ENCODE peak calls at places on chromosomes 6 and 20, in four cellular contexts. C, V, I and J are unnamed samples.

GRCh38 chr20:37165031-37165430 is 14.1 kb upstream of the RPN2 start:
- DNase-seq in C (no peak), V (no peak), I (no peak), J (no peak)

GRCh38 chr20:48711696-48712464 is 115.9 kb downstream of the PREX1 start:
- DNase-seq in C (no peak), V (no peak), I (no peak), J (no peak)

GRCh38 chr20:17228624-17229061 is 1.8 kb downstream of the PCSK2 start:
- DNase-seq in C (no peak), V (no peak), I (peak; percentile 4), J (no peak)

GRCh38 chr6:27472182-27472616 is 706 bp downstream of the ZNF184 start:
- DNase-seq in C (peak; percentile 62), V (no peak), I (peak; percentile 60), J (peak; percentile 59)

GRCh38 chr6:140281794-140282193 is 907.3 kb upstream of the CITED2 start:
- DNase-seq in C (peak; percentile 6), V (no peak), I (no peak), J (no peak)

GRCh38 chr6:72977114-72977513 is 248.2 kb downstream of the KHDC1L start:
- DNase-seq in C (no peak), V (no peak), I (no peak), J (no peak)

GRCh38 chr6:79737172-79737571 is 106.0 kb downstream of the SH3BGRL2 start:
- DNase-seq in C (no peak), V (no peak), I (no peak), J (no peak)

GRCh38 chr6:166780284-166780683 is 153.2 kb upstream of the RPS6KA2 start:
- DNase-seq in C (no peak), V (no peak), I (no peak), J (no peak)

GRCh38 chr6:157267109-157267611 is 56.2 kb downstream of the TMEM242 start:
- DNase-seq in C (no peak), V (no peak), I (no peak), J (no peak)

GRCh38 chr6:157268396-157268795 is 54.9 kb downstream of the TMEM242 start:
- DNase-seq in C (no peak), V (no peak), I (no peak), J (no peak)

GRCh38 chr6:157266274-157267101 is 56.8 kb downstream of the TMEM242 start:
- DNase-seq in C (no peak), V (no peak), I (no peak), J (no peak)

GRCh38 chr6:157268835-157269234 is 54.5 kb downstream of the TMEM242 start:
- DNase-seq in C (no peak), V (no peak), I (no peak), J (no peak)

DNA sequence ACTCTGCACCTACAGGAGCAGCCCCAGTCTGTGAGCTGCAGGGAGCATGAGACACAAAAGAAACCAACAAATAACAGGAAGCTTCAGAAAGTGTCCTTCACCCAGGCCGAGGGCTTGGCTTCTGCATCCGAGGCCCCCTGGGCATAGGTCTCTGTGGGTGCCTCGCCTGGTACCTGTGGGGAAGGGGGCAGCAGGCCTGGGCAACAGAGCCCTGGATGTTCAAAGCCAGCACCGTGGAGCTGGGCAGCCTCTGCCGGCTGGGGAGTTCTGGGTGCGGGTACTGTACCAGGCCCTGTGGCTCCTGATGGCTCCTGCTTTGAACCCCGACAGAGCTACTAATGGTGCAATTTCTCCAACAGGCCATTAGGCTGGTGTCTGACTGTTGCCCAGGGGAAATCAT is 55.7 kb downstream of the TMEM242 start:
- DNase-seq in C (no peak), V (no peak), I (no peak), J (no peak)
- TF ChIP-seq FOSL1 in C (no peak), V (no peak), I (no peak), J (no peak)

GRCh38 chr6:137745321-137745720 is 121.7 kb upstream of the TNFAIP3 start:
- DNase-seq in C (no peak), V (no peak), I (no peak), J (no peak)

GRCh38 chr6:137746264-137746663 is 120.8 kb upstream of the TNFAIP3 start:
- DNase-seq in C (no peak), V (no peak), I (no peak), J (no peak)

GRCh38 chr6:137750284-137750683 is 116.8 kb upstream of the TNFAIP3 start:
- DNase-seq in C (no peak), V (no peak), I (no peak), J (no peak)

GRCh38 chr6:137751768-137752560 is 115.1 kb upstream of the TNFAIP3 start:
- DNase-seq in C (peak; percentile 62), V (no peak), I (no peak), J (no peak)

DNA sequence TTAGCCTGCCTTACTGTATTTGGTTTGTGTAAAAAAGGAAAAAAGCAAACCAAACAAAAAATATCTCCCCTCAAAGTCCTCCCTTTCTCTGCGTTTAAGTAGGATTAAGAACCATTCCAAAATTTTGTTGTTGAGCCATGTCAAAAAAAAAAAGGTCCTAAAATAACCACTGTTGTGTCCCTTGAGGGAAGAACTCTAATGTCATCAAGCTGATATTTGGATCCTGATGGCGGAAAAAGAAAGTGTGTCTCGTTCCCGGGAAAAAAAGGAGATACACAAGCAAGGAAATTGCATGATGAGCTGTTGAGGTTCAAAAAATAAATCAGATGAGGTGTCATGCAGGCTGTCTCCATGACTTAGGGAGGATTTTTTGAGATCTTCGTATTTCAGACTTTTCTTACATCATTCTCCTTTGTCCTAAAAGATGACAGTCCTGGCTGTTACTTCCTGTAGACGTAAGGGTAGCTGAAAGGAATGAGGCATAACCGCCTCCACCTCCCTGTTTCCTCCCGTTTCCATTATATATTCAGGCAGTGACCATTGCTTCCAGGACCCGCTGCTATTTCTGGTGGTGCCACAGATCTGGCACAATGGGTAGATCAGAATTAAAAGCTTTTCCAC is 117.4 kb upstream of the TNFAIP3 start:
- DNase-seq in C (no peak), V (no peak), I (no peak), J (no peak)
- TF ChIP-seq FOSL1 in C (no peak), V (no peak), I (no peak), J (no peak)

DNA sequence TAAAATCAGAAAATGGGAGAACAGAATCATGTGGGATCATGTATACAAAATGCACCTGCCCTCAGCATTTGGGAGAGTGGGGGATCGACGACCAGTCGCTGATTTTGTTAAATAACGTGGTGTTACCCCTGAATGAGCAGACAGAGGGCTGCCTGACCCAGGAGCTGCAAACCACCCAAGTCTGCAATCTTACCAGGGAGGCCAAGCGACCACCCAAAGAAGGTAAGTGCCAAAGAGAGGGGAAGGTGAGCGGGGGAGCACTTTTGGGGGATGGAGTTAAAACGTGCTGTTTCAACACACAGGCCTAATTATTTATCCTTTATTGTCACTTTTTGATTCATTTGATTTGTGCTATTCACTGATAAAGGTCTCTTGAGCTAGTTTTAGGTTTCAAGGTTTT is 4.1 kb downstream of the ADGRB3 start:
- DNase-seq in C (no peak), V (no peak), I (no peak), J (no peak)
- TF ChIP-seq FOSL1 in C (no peak), V (no peak), I (no peak), J (no peak)

GRCh38 chr6:87436435-87436834 is 28.7 kb downstream of the CFAP206 start:
- DNase-seq in C (peak; percentile 55), V (peak; percentile 38), I (peak; percentile 59), J (peak; percentile 8)
- TF ChIP-seq FOSL1 in C (no peak), V (no peak), I (no peak), J (no peak)

GRCh38 chr6:36677753-36678487 is 594 bp upstream of the CDKN1A start:
- DNase-seq in C (peak; percentile 97), V (no peak), I (no peak), J (no peak)

GRCh38 chr6:36677059-36677749 is 1.3 kb upstream of the CDKN1A start:
- DNase-seq in C (peak; percentile 31), V (no peak), I (no peak), J (no peak)

GRCh38 chr6:36674942-36675341 is 3.6 kb upstream of the CDKN1A start:
- DNase-seq in C (no peak), V (no peak), I (no peak), J (no peak)

GRCh38 chr6:36678488-36679042 is at the start of gene CDKN1A:
- DNase-seq in C (peak; percentile 87), V (no peak), I (peak; percentile 90), J (peak; percentile 68)

DNA sequence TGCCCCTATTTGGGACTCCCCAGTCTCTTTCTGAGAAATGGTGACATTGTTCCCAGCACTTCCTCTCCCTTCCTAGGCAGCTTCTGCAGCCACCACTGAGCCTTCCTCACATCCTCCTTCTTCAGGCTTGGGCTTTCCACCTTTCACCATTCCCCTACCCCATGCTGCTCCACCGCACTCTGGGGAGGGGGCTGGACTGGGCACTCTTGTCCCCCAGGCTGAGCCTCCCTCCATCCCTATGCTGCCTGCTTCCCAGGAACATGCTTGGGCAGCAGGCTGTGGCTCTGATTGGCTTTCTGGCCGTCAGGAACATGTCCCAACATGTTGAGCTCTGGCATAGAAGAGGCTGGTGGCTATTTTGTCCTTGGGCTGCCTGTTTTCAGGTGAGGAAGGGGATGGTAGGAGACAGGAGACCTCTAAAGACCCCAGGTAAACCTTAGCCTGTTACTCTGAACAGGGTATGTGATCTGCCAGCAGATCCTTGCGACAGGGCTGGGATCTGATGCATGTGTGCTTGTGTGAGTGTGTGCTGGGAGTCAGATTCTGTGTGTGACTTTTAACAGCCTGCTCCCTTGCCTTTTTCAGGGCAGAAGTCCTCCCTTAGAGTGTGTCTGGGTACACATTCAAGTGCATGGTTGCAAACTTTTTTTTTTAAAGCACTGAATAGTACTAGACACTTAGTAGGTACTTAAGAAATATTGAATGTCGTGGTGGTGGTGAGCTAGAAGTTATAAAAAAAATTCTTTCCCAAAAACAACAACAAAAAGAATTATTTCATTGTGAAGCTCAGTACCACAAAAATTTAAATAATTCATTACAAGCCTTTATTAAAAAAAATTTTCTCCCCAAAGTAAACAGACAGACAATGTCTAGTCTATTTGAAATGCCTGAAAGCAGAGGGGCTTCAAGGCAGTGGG is 2.1 kb upstream of the CDKN1A start:
- DNase-seq in C (peak; percentile 81), V (no peak), I (no peak), J (no peak)
- TF ChIP-seq FOSL1 in C (no peak), V (no peak), I (no peak), J (no peak)

GRCh38 chr6:17971128-17972073 is 16.0 kb downstream of the KIF13A start:
- DNase-seq in C (no peak), V (no peak), I (no peak), J (peak; percentile 35)
- TF ChIP-seq FOSL1 in C (no peak), V (no peak), I (peak; percentile 97), J (peak; percentile 69)

GRCh38 chr6:18530201-18530600 is 143.1 kb downstream of the RNF144B start:
- DNase-seq in C (no peak), V (no peak), I (no peak), J (no peak)

GRCh38 chr6:18533793-18534192 is 146.6 kb downstream of the RNF144B start:
- DNase-seq in C (no peak), V (no peak), I (no peak), J (no peak)

DNA sequence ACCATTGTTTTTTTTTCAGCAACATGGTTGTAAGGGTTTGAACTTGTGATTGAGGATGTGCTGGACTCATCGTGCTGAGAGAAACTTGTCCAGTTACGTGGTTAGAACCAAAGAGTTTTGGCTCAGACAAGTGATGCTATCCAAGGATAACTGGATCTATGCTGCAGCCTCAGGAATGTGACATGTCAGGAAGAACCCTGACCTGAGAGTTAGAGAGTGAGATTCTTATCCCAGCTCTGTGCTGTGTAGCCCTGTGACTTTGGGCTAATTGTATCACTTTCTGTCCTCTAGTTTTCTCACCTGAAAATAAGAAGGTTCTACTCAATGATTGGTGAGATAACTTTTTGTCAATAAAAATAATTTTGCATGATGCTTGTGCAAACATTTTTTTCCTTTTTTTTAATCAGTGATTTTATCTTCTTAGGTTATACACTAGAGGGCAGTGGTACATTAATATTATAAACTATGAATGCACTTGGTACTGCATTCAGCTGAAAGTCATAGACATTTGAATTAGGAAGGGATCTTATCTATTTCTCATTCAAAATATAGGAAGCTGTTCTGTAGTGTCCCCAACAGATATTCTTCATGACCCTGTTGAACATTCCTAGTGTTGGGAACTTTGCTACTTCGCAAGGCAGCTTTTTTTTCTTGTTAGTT is 141.1 kb downstream of the RNF144B start:
- DNase-seq in C (no peak), V (no peak), I (no peak), J (no peak)
- TF ChIP-seq FOSL1 in C (no peak), V (no peak), I (no peak), J (no peak)